ENCODE peak calls at places on chromosome 5, in ten cellular contexts. L, U, A, Z, E, W, P, F, I and D are unnamed samples.

GRCh38 chr5:1926471-1927341 is 44.0 kb upstream of the IRX4 start:
- DNase-seq in E (no peak), F (no peak), W (no peak), Z (no peak), A (no peak), U (no peak), P (no peak), I (no peak), L (no peak), D (no peak)

GRCh38 chr5:24401767-24402166 is 243.0 kb downstream of the CDH10 start:
- DNase-seq in L (no peak), U (no peak), F (no peak), P (no peak), E (no peak), W (peak; percentile 17), I (no peak), A (no peak), Z (peak; percentile 1), D (no peak)

GRCh38 chr5:96736937-96737336 is 70.8 kb downstream of the ERAP1 start:
- DNase-seq in I (no peak), U (no peak), Z (no peak), A (no peak), L (no peak), W (no peak), E (no peak), F (no peak), P (no peak), D (no peak)

GRCh38 chr5:93249651-93250289 is 331.2 kb downstream of the NR2F1-AS1 start:
- DNase-seq in A (no peak), U (no peak), I (no peak), E (no peak), Z (peak; percentile 38), F (no peak), P (no peak), L (no peak), W (peak; percentile 76), D (peak; percentile 87)

GRCh38 chr5:111379391-111379816 is 132.9 kb downstream of the STARD4 start:
- DNase-seq in P (no peak), A (no peak), L (no peak), F (no peak), U (peak; percentile 42), I (no peak), E (no peak), W (no peak), Z (no peak), D (no peak)

GRCh38 chr5:160542840-160543239 is 121.2 kb downstream of the PTTG1 start:
- DNase-seq in L (no peak), W (no peak), F (no peak), P (no peak), U (no peak), A (no peak), I (no peak), Z (no peak), E (no peak), D (no peak)

GRCh38 chr5:81023261-81024015 is 63.3 kb downstream of the RASGRF2 start:
- DNase-seq in W (no peak), P (no peak), E (no peak), Z (no peak), F (no peak), L (no peak), U (no peak), A (no peak), I (no peak), D (no peak)

GRCh38 chr5:144191998-144192397 is 21.3 kb downstream of the KCTD16 start:
- DNase-seq in E (peak; percentile 17), Z (peak; percentile 91), U (peak; percentile 59), W (peak; percentile 79), I (no peak), F (peak; percentile 21), L (no peak), P (no peak), A (no peak), D (peak; percentile 88)

GRCh38 chr5:144198386-144198785 is 27.7 kb downstream of the KCTD16 start:
- DNase-seq in I (no peak), U (peak; percentile 50), A (no peak), E (no peak), Z (peak; percentile 80), P (no peak), L (no peak), F (no peak), W (peak; percentile 48), D (peak; percentile 14)

GRCh38 chr5:168165221-168165965 is 126.1 kb upstream of the WWC1 start:
- DNase-seq in W (peak; percentile 37), U (no peak), Z (no peak), I (no peak), P (no peak), F (no peak), E (no peak), L (no peak), A (no peak), D (no peak)

GRCh38 chr5:154179846-154180710 is 10.5 kb upstream of the GALNT10 start:
- DNase-seq in L (no peak), U (peak; percentile 39), Z (peak; percentile 73), E (no peak), P (no peak), W (peak; percentile 67), I (peak; percentile 26), F (peak; percentile 70), A (no peak), D (peak; percentile 64)